ENCODE peak calls at places on chromosomes 2 and 18, in eight cellular contexts. Q is right lobe of liver; W is heart right ventricle; L is psoas muscle; H is MM.1S; O is CD8-positive, alpha-beta T cell; X is endodermal cell; B is ovary. V is an unnamed sample. For H3K36me3 and H3K4me1, the result is how much of the 10 kb centered on the place peaks cover.

GRCh38 chr2:74293191-74294065 is 49.8 kb downstream of the SLC4A5 start:
- DNase-seq in Q (no peak), W (no peak), L (no peak), H (no peak), O (no peak), X (no peak), B (no peak), V (no peak)

GRCh38 chr2:113886479-113887383 is 3.2 kb upstream of the ACTR3 start:
- DNase-seq in Q (peak), W (no peak), L (no peak), H (peak), O (no peak), X (no peak), B (no peak), V (no peak)

GRCh38 chr2:127829845-127830246 is 18.9 kb upstream of the WDR33 start:
- DNase-seq in Q (no peak), W (no peak), L (no peak), H (peak), O (peak), X (peak), B (no peak), V (no peak)

GRCh38 chr2:38377501-38378258 is 607 bp upstream of the ATL2 start:
- DNase-seq in Q (no peak), W (no peak), L (no peak), H (peak), O (no peak), X (no peak), B (no peak), V (no peak)

GRCh38 chr2:144261336-144261735 is 258.6 kb downstream of the ZEB2 start:
- DNase-seq in Q (no peak), W (no peak), L (no peak), H (no peak), O (no peak), X (no peak), B (no peak), V (no peak)

GRCh38 chr2:159010340-159010739 is 41.9 kb downstream of the TANC1 start:
- DNase-seq in Q (no peak), W (no peak), L (no peak), H (no peak), O (no peak), X (no peak), B (no peak), V (no peak)

GRCh38 chr2:239532859-239533258 is 132.0 kb upstream of the HDAC4 start:
- DNase-seq in Q (no peak), W (no peak), L (no peak), H (no peak), O (no peak), X (no peak), B (no peak), V (no peak)

GRCh38 chr2:24948506-24948905 is 23.2 kb downstream of the DNAJC27 start:
- DNase-seq in Q (no peak), W (no peak), L (no peak), H (no peak), O (no peak), X (no peak), B (no peak), V (no peak)

GRCh38 chr18:80251700-80252099 is 4.4 kb upstream of the PARD6G start:
- DNase-seq in Q (no peak), W (no peak), L (no peak), H (no peak), O (no peak), X (peak), B (no peak), V (no peak)

GRCh38 chr2:6642011-6642410 is 223.7 kb downstream of the CMPK2 start:
- DNase-seq in Q (no peak), W (no peak), L (no peak), H (no peak), O (no peak), X (no peak), B (no peak), V (no peak)

GRCh38 chr2:176163655-176164021 is 6.5 kb downstream of the HOXD3 start:
- DNase-seq in Q (no peak), W (no peak), L (no peak), H (no peak), O (no peak), X (peak), B (no peak), V (no peak)

GRCh38 chr2:20622731-20623130 is 28.2 kb downstream of the HS1BP3 start:
- DNase-seq in Q (peak), W (peak), L (peak), H (no peak), O (no peak), X (peak), B (no peak), V (no peak)

GRCh38 chr2:18527822-18528221 is 32.6 kb downstream of the RDH14 start:
- DNase-seq in Q (no peak), W (no peak), L (no peak), H (no peak), O (no peak), X (no peak), B (no peak), V (no peak)

GRCh38 chr2:8575011-8575750 is 106.7 kb upstream of the ID2 start:
- DNase-seq in Q (peak), W (no peak), L (no peak), H (no peak), O (peak), X (no peak), B (peak), V (no peak)

GRCh38 chr18:23306842-23307241 is 146.2 kb upstream of the RIOK3 start:
- DNase-seq in Q (no peak), W (no peak), L (no peak), H (no peak), O (no peak), X (no peak), B (no peak), V (no peak)

GRCh38 chr18:60549338-60549960 is 176.9 kb upstream of the MC4R start:
- DNase-seq in Q (no peak), W (no peak), L (no peak), H (peak), O (no peak), X (peak), B (no peak), V (no peak)

GRCh38 chr2:55922488-55922887 is 1.1 kb downstream of the EFEMP1 start:
- DNase-seq in Q (no peak), W (no peak), L (no peak), H (peak), O (no peak), X (peak), B (peak), V (no peak)

DNA sequence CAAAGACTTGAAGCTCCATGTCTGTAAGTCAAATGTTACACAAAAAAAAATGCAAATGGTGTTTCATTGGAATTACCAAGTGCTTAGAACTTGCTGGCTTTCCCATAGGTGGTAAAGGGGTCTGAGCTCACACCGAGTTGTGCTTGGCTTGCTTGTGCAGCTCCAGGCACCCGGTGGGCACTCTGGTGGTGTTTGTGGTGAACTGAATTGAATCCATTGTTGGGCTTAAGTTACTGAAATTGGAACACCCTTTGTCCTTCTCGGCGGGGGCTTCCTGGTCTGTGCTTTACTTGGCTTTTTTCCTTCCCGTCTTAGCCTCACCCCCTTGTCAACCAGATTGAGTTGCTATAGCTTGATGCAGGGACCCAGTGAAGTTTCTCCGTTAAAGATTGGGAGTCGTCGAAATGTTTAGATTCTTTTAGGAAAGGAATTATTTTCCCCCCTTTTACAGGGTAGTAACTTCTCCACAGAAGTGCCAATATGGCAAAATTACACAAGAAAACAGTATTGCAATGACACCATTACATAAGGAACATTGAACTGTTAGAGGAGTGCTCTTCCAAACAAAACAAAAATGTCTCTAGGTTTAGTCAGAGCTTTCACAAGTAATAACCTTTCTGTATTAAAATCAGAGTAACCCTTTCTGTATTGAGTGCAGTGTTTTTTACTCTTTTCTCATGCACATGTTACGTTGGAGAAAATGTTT is 97.9 kb upstream of the IL1R2 start:
- DNase-seq in Q (no peak), W (no peak), L (no peak), H (no peak), O (no peak), X (peak), B (no peak), V (no peak)
- H3K36me3 ChIP-seq in Q (under half), W (half or more), L (under half), H (under half), O (under half), X (half or more), B (under half), V (under half)

DNA sequence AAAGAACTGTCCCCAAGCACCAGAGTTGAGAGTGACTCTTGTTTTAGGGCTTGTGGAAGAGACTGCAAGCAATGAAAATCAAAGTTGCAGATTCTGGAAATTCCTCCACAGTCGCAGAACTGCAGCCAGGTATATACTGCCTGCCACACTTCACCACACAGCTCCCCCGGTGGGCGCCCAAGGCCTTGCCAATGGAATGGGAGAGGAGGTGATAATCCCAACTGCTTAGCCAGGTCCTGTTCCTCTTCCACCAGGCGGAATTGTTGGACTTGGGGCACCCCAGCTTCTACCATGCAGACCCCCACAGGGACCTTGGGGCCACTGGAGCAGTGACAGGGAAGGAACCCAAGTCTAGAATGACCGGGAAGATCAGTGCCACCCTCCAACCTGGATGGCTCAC is 4.8 kb upstream of the PDIA6 start:
- DNase-seq in Q (no peak), W (no peak), L (no peak), H (no peak), O (no peak), X (peak), B (no peak), V (peak)
- TF ChIP-seq CTCF in Q (no peak), W (no peak), L (no peak), H (peak), O (peak), X (peak), B (no peak), V (peak)

GRCh38 chr2:85431787-85432186 is 13.3 kb downstream of the SH2D6 start:
- DNase-seq in Q (no peak), W (no peak), L (peak), H (no peak), O (no peak), X (no peak), B (no peak), V (no peak)
- H3K4me1 ChIP-seq in Q (under half), W (under half), L (under half), H (under half), O (under half), X (under half), B (under half), V (under half)

GRCh38 chr2:157848242-157848641 is 27.9 kb downstream of the ACVR1 start:
- DNase-seq in Q (no peak), W (no peak), L (no peak), H (no peak), O (no peak), X (peak), B (no peak), V (no peak)
- H3K36me3 ChIP-seq in Q (under half), W (under half), L (under half), H (under half), O (under half), X (under half), B (under half), V (under half)

GRCh38 chr18:7567487-7568425 is 640 bp downstream of the PTPRM start:
- DNase-seq in Q (peak), W (peak), L (peak), H (peak), O (no peak), X (peak), B (peak), V (peak)
- TF ChIP-seq CTCF in Q (no peak), W (no peak), L (no peak), H (no peak), O (no peak), X (no peak), B (no peak), V (no peak)

GRCh38 chr18:31430072-31430471 is 17.5 kb upstream of the DSG3 start:
- DNase-seq in Q (no peak), W (no peak), L (no peak), H (no peak), O (no peak), X (no peak), B (no peak), V (no peak)
- H3K4me1 ChIP-seq in Q (under half), W (under half), L (under half), H (under half), O (under half), X (under half), B (under half), V (under half)

V was measured in Caco-2.